ENCODE peak calls at places on chromosome 20, in eight cellular contexts. One of them, this sample, is unnamed.

GRCh38 chr20:10670521-10671220 is 3.1 kb downstream of the JAG1 start:
- DNase-seq in left lung: no peak
- DNase-seq in mesothelial cell of epicardium: no peak
- DNase-seq in HCT116: no peak
- DNase-seq in heart right ventricle: no peak
- DNase-seq in mucosa of descending colon: no peak
- DNase-seq in ascending aorta: no peak
- DNase-seq in nephron progenitor cell: peak; percentile 38
- DNase-seq in this sample: no peak

GRCh38 chr20:25418779-25419178 is 11.3 kb downstream of the GINS1 start:
- DNase-seq in left lung: no peak
- DNase-seq in heart right ventricle: no peak
- DNase-seq in nephron progenitor cell: no peak
- DNase-seq in mesothelial cell of epicardium: no peak
- DNase-seq in ascending aorta: no peak
- DNase-seq in mucosa of descending colon: no peak
- DNase-seq in HCT116: no peak
- DNase-seq in this sample: no peak

GRCh38 chr20:11443382-11444119 is 474.1 kb upstream of the BTBD3 start:
- DNase-seq in ascending aorta: no peak
- DNase-seq in HCT116: no peak
- DNase-seq in heart right ventricle: no peak
- DNase-seq in mucosa of descending colon: no peak
- DNase-seq in left lung: no peak
- DNase-seq in nephron progenitor cell: no peak
- DNase-seq in mesothelial cell of epicardium: no peak
- DNase-seq in this sample: no peak

GRCh38 chr20:4029505-4030467 is 14.4 kb upstream of the RNF24 start:
- DNase-seq in mesothelial cell of epicardium: no peak
- DNase-seq in HCT116: no peak
- DNase-seq in heart right ventricle: no peak
- DNase-seq in nephron progenitor cell: no peak
- DNase-seq in ascending aorta: no peak
- DNase-seq in left lung: no peak
- DNase-seq in mucosa of descending colon: no peak
- DNase-seq in this sample: no peak

GRCh38 chr20:23361108-23361650 is 803 bp upstream of the GZF1 start:
- DNase-seq in left lung: no peak
- DNase-seq in nephron progenitor cell: no peak
- DNase-seq in heart right ventricle: no peak
- DNase-seq in HCT116: no peak
- DNase-seq in mucosa of descending colon: no peak
- DNase-seq in mesothelial cell of epicardium: no peak
- DNase-seq in ascending aorta: no peak
- DNase-seq in this sample: no peak

GRCh38 chr20:21105429-21106170 is 558 bp downstream of the LINC00237 start:
- DNase-seq in mucosa of descending colon: no peak
- DNase-seq in mesothelial cell of epicardium: no peak
- DNase-seq in heart right ventricle: no peak
- DNase-seq in nephron progenitor cell: peak; percentile 38
- DNase-seq in left lung: no peak
- DNase-seq in ascending aorta: no peak
- DNase-seq in HCT116: no peak
- DNase-seq in this sample: no peak

GRCh38 chr20:58308290-58308679 is 1.2 kb upstream of the RAB22A start:
- DNase-seq in mesothelial cell of epicardium: no peak
- DNase-seq in mucosa of descending colon: no peak
- DNase-seq in heart right ventricle: no peak
- DNase-seq in ascending aorta: no peak
- DNase-seq in left lung: no peak
- DNase-seq in nephron progenitor cell: no peak
- DNase-seq in HCT116: no peak
- DNase-seq in this sample: no peak

GRCh38 chr20:57523782-57524181 is 1.2 kb downstream of the CTCFL start:
- DNase-seq in HCT116: no peak
- DNase-seq in heart right ventricle: no peak
- DNase-seq in nephron progenitor cell: no peak
- DNase-seq in ascending aorta: no peak
- DNase-seq in mucosa of descending colon: no peak
- DNase-seq in left lung: no peak
- DNase-seq in mesothelial cell of epicardium: no peak
- DNase-seq in this sample: no peak

GRCh38 chr20:10731190-10731955 is 57.6 kb upstream of the JAG1 start:
- DNase-seq in ascending aorta: no peak
- DNase-seq in HCT116: no peak
- DNase-seq in left lung: no peak
- DNase-seq in nephron progenitor cell: no peak
- DNase-seq in heart right ventricle: no peak
- DNase-seq in mucosa of descending colon: no peak
- DNase-seq in mesothelial cell of epicardium: no peak
- DNase-seq in this sample: no peak

GRCh38 chr20:20740595-20740994 is 28.2 kb upstream of the RALGAPA2 start:
- DNase-seq in mesothelial cell of epicardium: no peak
- DNase-seq in HCT116: no peak
- DNase-seq in heart right ventricle: no peak
- DNase-seq in nephron progenitor cell: no peak
- DNase-seq in ascending aorta: no peak
- DNase-seq in mucosa of descending colon: no peak
- DNase-seq in left lung: no peak
- DNase-seq in this sample: no peak

GRCh38 chr20:54199721-54200176 is 8.1 kb upstream of the PFDN4 start:
- DNase-seq in mucosa of descending colon: peak; percentile 88
- DNase-seq in ascending aorta: no peak
- DNase-seq in left lung: peak; percentile 66
- DNase-seq in nephron progenitor cell: peak; percentile 82
- DNase-seq in heart right ventricle: peak; percentile 70
- DNase-seq in mesothelial cell of epicardium: peak; percentile 49
- DNase-seq in HCT116: peak; percentile 71
- DNase-seq in this sample: peak; percentile 92

GRCh38 chr20:26209171-26209941 is 512.7 kb upstream of the ZNF337 start:
- DNase-seq in ascending aorta: no peak
- DNase-seq in HCT116: no peak
- DNase-seq in mesothelial cell of epicardium: peak; percentile 38
- DNase-seq in left lung: peak; percentile 32
- DNase-seq in mucosa of descending colon: no peak
- DNase-seq in nephron progenitor cell: peak; percentile 52
- DNase-seq in heart right ventricle: peak; percentile 8
- DNase-seq in this sample: no peak

GRCh38 chr20:10179574-10180298 is 38.9 kb upstream of the SNAP25 start:
- DNase-seq in nephron progenitor cell: peak; percentile 10
- DNase-seq in HCT116: peak; percentile 8
- DNase-seq in mesothelial cell of epicardium: no peak
- DNase-seq in mucosa of descending colon: no peak
- DNase-seq in ascending aorta: no peak
- DNase-seq in heart right ventricle: no peak
- DNase-seq in left lung: no peak
- DNase-seq in this sample: no peak

GRCh38 chr20:15482525-15482924 is 1090.7 kb downstream of the KIF16B start:
- DNase-seq in ascending aorta: no peak
- DNase-seq in mucosa of descending colon: no peak
- DNase-seq in HCT116: no peak
- DNase-seq in left lung: no peak
- DNase-seq in mesothelial cell of epicardium: no peak
- DNase-seq in nephron progenitor cell: no peak
- DNase-seq in heart right ventricle: no peak
- DNase-seq in this sample: no peak

GRCh38 chr20:57244627-57245214 is 21.7 kb downstream of the BMP7 start:
- DNase-seq in ascending aorta: no peak
- DNase-seq in mucosa of descending colon: no peak
- DNase-seq in left lung: no peak
- DNase-seq in nephron progenitor cell: no peak
- DNase-seq in heart right ventricle: no peak
- DNase-seq in mesothelial cell of epicardium: no peak
- DNase-seq in HCT116: no peak
- DNase-seq in this sample: no peak

GRCh38 chr20:3367125-3367524 is 40.3 kb downstream of the DNAAF9 start:
- DNase-seq in HCT116: no peak
- DNase-seq in left lung: no peak
- DNase-seq in nephron progenitor cell: no peak
- DNase-seq in heart right ventricle: no peak
- DNase-seq in mucosa of descending colon: no peak
- DNase-seq in ascending aorta: no peak
- DNase-seq in mesothelial cell of epicardium: no peak
- DNase-seq in this sample: no peak

GRCh38 chr20:48986899-48987298 is 59.2 kb upstream of the CSE1L start:
- DNase-seq in HCT116: no peak
- DNase-seq in left lung: no peak
- DNase-seq in mucosa of descending colon: no peak
- DNase-seq in nephron progenitor cell: no peak
- DNase-seq in ascending aorta: no peak
- DNase-seq in mesothelial cell of epicardium: no peak
- DNase-seq in heart right ventricle: no peak
- DNase-seq in this sample: peak; percentile 47

GRCh38 chr20:53657732-53658131 is 64.1 kb upstream of the ZNF217 start:
- DNase-seq in HCT116: no peak
- DNase-seq in mucosa of descending colon: no peak
- DNase-seq in nephron progenitor cell: no peak
- DNase-seq in ascending aorta: no peak
- DNase-seq in left lung: no peak
- DNase-seq in mesothelial cell of epicardium: no peak
- DNase-seq in heart right ventricle: no peak
- DNase-seq in this sample: no peak

GRCh38 chr20:61758556-61759200 is 307.0 kb downstream of the TAF4 start:
- DNase-seq in left lung: peak; percentile 9
- DNase-seq in mesothelial cell of epicardium: peak; percentile 6
- DNase-seq in mucosa of descending colon: no peak
- DNase-seq in HCT116: no peak
- DNase-seq in nephron progenitor cell: no peak
- DNase-seq in heart right ventricle: no peak
- DNase-seq in ascending aorta: no peak
- DNase-seq in this sample: no peak

DNA sequence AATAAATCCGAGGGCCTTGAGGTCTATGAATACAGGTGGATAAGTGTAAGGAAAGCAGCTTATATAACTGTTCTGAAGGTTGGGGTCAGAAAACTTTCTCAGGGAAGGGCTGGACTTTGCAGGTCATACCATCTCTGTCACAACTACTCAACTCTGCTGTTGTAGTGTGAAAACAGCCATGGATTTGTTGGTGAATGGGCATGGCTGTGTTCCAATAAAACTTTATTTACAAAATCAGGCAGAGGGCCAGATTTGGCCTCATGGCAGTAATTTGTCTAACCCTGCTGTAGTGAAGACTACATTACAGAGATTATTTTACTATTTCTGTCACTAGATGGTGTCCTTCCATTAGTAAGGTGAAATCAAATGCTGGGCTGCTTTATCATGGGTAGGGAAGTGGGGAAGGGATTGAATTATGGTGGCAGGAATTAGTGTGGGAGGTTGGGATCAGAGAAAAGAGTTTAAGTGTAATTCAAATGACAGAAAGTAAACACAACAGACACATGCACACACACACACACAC is 409.6 kb upstream of the CHD6 start:
- DNase-seq in mucosa of descending colon: no peak
- DNase-seq in heart right ventricle: no peak
- DNase-seq in ascending aorta: no peak
- DNase-seq in left lung: no peak
- DNase-seq in nephron progenitor cell: no peak
- DNase-seq in mesothelial cell of epicardium: no peak
- DNase-seq in HCT116: no peak
- DNase-seq in this sample: no peak
- TF ChIP-seq CTCF in mucosa of descending colon: no peak
- TF ChIP-seq CTCF in heart right ventricle: no peak
- TF ChIP-seq CTCF in ascending aorta: no peak
- TF ChIP-seq CTCF in left lung: no peak
- TF ChIP-seq CTCF in nephron progenitor cell: no peak
- TF ChIP-seq CTCF in mesothelial cell of epicardium: no peak
- TF ChIP-seq CTCF in HCT116: no peak
- TF ChIP-seq CTCF in this sample: no peak

DNA sequence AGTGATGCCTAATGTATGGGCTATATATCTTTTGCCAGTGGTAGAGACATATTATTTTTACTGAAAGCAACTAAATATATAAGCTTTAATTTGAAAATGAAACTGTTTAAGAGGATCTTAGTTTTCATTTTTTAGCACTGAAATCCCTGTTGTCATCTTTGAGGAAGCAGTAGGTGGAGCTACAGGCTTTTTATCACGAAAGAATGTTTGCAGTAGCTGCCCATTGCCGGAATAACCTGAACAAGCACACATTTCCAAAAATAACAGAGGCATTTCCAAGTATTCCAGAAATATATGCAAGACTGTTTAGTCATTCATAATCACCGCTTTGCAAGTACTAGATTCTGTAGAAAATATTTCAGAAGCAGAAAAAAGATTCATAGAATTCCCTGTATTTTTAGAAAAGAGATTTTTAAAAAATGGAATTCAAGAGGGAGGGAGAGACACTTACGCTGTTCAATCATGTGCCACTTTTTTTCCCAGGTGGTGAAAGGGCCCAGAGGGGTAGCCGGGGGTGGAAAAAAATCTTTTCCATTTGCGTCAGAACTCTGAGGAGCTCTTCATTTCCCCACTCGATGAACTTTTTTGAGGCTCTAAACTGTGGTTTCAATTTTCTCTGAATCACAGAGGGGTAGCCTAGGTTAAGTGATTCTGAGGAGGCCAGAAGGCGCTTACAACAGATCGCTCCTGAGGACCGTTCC is 142.5 kb upstream of the FERMT1 start:
- DNase-seq in mesothelial cell of epicardium: no peak
- DNase-seq in nephron progenitor cell: no peak
- DNase-seq in left lung: no peak
- DNase-seq in mucosa of descending colon: no peak
- DNase-seq in heart right ventricle: no peak
- DNase-seq in ascending aorta: no peak
- DNase-seq in HCT116: peak; percentile 7
- DNase-seq in this sample: peak; percentile 6
- TF ChIP-seq CTCF in mesothelial cell of epicardium: no peak
- TF ChIP-seq CTCF in nephron progenitor cell: peak; percentile 25
- TF ChIP-seq CTCF in left lung: peak; percentile 28
- TF ChIP-seq CTCF in mucosa of descending colon: no peak
- TF ChIP-seq CTCF in heart right ventricle: no peak
- TF ChIP-seq CTCF in ascending aorta: peak; percentile 33
- TF ChIP-seq CTCF in HCT116: peak; percentile 44
- TF ChIP-seq CTCF in this sample: no peak

GRCh38 chr20:50663095-50663821 is 28.1 kb downstream of the RIPOR3 start:
- DNase-seq in mesothelial cell of epicardium: no peak
- DNase-seq in ascending aorta: no peak
- DNase-seq in mucosa of descending colon: no peak
- DNase-seq in HCT116: peak; percentile 36
- DNase-seq in nephron progenitor cell: no peak
- DNase-seq in left lung: no peak
- DNase-seq in heart right ventricle: no peak
- DNase-seq in this sample: peak; percentile 79
- TF ChIP-seq CTCF in mesothelial cell of epicardium: no peak
- TF ChIP-seq CTCF in ascending aorta: no peak
- TF ChIP-seq CTCF in mucosa of descending colon: no peak
- TF ChIP-seq CTCF in HCT116: peak; percentile 50
- TF ChIP-seq CTCF in nephron progenitor cell: no peak
- TF ChIP-seq CTCF in left lung: no peak
- TF ChIP-seq CTCF in heart right ventricle: no peak
- TF ChIP-seq CTCF in this sample: peak; percentile 63

DNA sequence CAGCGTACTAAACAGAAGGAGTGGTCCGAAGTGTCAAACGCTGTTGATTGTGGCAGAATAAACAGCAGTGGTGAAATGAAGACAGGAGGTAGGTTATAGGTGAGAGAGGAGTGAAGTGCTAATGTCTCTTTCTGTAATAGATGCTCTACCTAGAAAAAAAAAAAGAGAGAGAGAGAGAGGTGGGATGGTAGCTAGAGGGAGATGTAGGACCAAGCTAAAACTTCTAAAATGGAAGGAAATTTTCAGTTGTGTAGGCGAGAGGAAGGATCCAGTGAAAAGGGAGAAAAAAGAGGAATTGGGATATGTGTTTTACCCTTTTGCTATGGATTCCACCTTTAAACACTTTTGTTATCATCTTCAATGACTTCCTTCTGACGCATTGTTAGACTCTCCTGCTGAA is 126.5 kb upstream of the BMP2 start:
- DNase-seq in heart right ventricle: no peak
- DNase-seq in nephron progenitor cell: no peak
- DNase-seq in mucosa of descending colon: no peak
- DNase-seq in HCT116: no peak
- DNase-seq in mesothelial cell of epicardium: no peak
- DNase-seq in ascending aorta: no peak
- DNase-seq in left lung: no peak
- DNase-seq in this sample: no peak
- TF ChIP-seq CTCF in heart right ventricle: no peak
- TF ChIP-seq CTCF in nephron progenitor cell: no peak
- TF ChIP-seq CTCF in mucosa of descending colon: no peak
- TF ChIP-seq CTCF in HCT116: no peak
- TF ChIP-seq CTCF in mesothelial cell of epicardium: no peak
- TF ChIP-seq CTCF in ascending aorta: no peak
- TF ChIP-seq CTCF in left lung: no peak
- TF ChIP-seq CTCF in this sample: no peak